ENCODE peak calls at places on chromosomes 4 and X, in seven cellular contexts. O is putamen, E is neural progenitor cell, I is fibroblast of pulmonary artery, B is neural crest cell, G is HS-5, A is GM10248. K is an unnamed sample.

GRCh38 chrX:132468454-132468853 is 20.4 kb downstream of the MBNL3 start:
- DNase-seq in O (no peak), E (no peak), I (no peak), B (no peak), G (no peak), A (no peak), K (no peak)

GRCh38 chr4:1403177-1403583 is 3.1 kb downstream of the NKX1-1 start:
- DNase-seq in O (no peak), E (no peak), I (no peak), B (no peak), G (no peak), A (no peak), K (no peak)

GRCh38 chr4:169351860-169352259 is 81.1 kb upstream of the SH3RF1 start:
- DNase-seq in O (peak; percentile 70), E (peak; percentile 50), I (peak; percentile 80), B (no peak), G (no peak), A (no peak), K (peak; percentile 17)

GRCh38 chrX:130975947-130976346 is 72.9 kb upstream of the ENOX2 start:
- DNase-seq in O (no peak), E (peak; percentile 53), I (peak; percentile 52), B (peak; percentile 64), G (peak; percentile 38), A (peak; percentile 8), K (peak; percentile 50)

GRCh38 chrX:155819966-155820491 is 61.1 kb upstream of the VAMP7 start:
- DNase-seq in O (peak; percentile 43), E (peak; percentile 68), I (peak; percentile 89), B (peak; percentile 40), G (peak; percentile 43), A (peak; percentile 33), K (peak; percentile 64)

GRCh38 chr4:7964890-7965662 is 25.4 kb upstream of the AFAP1 start:
- DNase-seq in O (peak; percentile 33), E (no peak), I (peak; percentile 87), B (no peak), G (no peak), A (no peak), K (no peak)

GRCh38 chr4:122692641-122693520 is 39.6 kb upstream of the BBS12 start:
- DNase-seq in O (no peak), E (no peak), I (no peak), B (no peak), G (no peak), A (no peak), K (no peak)

GRCh38 chrX:13691845-13692334 is 3.0 kb downstream of the RAB9A start:
- DNase-seq in O (no peak), E (no peak), I (no peak), B (no peak), G (no peak), A (no peak), K (no peak)

GRCh38 chr4:109033993-109034392 is 268.5 kb downstream of the COL25A1 start:
- DNase-seq in O (no peak), E (no peak), I (no peak), B (no peak), G (no peak), A (no peak), K (no peak)

GRCh38 chr4:3227878-3228675 is 20.9 kb upstream of the MSANTD1 start:
- DNase-seq in O (no peak), E (no peak), I (no peak), B (no peak), G (no peak), A (no peak), K (no peak)

GRCh38 chr4:40246938-40247337 is 50.1 kb downstream of the RHOH start:
- DNase-seq in O (no peak), E (no peak), I (no peak), B (no peak), G (no peak), A (no peak), K (no peak)

GRCh38 chr4:150004481-150004880 is 73.8 kb upstream of the DCLK2 start:
- DNase-seq in O (no peak), E (no peak), I (peak; percentile 50), B (no peak), G (no peak), A (no peak), K (no peak)

GRCh38 chrX:120308558-120308957 is 2.7 kb downstream of the TMEM255A start:
- DNase-seq in O (no peak), E (peak; percentile 86), I (no peak), B (no peak), G (no peak), A (no peak), K (no peak)

GRCh38 chr4:139975830-139976272 is 178.1 kb downstream of the MAML3 start:
- DNase-seq in O (no peak), E (no peak), I (peak; percentile 88), B (no peak), G (no peak), A (no peak), K (no peak)

GRCh38 chr4:99894998-99895397 is 771 bp upstream of the LAMTOR3 start:
- DNase-seq in O (no peak), E (no peak), I (no peak), B (no peak), G (no peak), A (no peak), K (no peak)

GRCh38 chr4:21512351-21512750 is 436.2 kb downstream of the KCNIP4 start:
- DNase-seq in O (peak; percentile 34), E (peak; percentile 64), I (peak; percentile 65), B (peak; percentile 3), G (peak; percentile 11), A (no peak), K (peak; percentile 40)

GRCh38 chrX:13996650-13997049 is 33.0 kb downstream of the GEMIN8 start:
- DNase-seq in O (peak; percentile 79), E (no peak), I (no peak), B (no peak), G (no peak), A (no peak), K (no peak)

GRCh38 chr4:53355919-53356521 is 9.8 kb downstream of the SCFD2 start:
- DNase-seq in O (no peak), E (no peak), I (no peak), B (no peak), G (no peak), A (no peak), K (no peak)

GRCh38 chr4:134202136-134202535 is 547 bp upstream of the PABPC4L start:
- DNase-seq in O (no peak), E (no peak), I (no peak), B (no peak), G (no peak), A (no peak), K (no peak)

GRCh38 chrX:38859602-38860001 is 58.3 kb downstream of the MID1IP1 start:
- DNase-seq in O (no peak), E (no peak), I (peak; percentile 22), B (no peak), G (no peak), A (no peak), K (peak; percentile 5)

GRCh38 chr4:85591361-85592098 is 116.6 kb downstream of the ARHGAP24 start:
- DNase-seq in O (no peak), E (no peak), I (no peak), B (no peak), G (no peak), A (no peak), K (no peak)

GRCh38 chr4:147833254-147833653 is 101.4 kb downstream of the ARHGAP10 start:
- DNase-seq in O (no peak), E (no peak), I (no peak), B (no peak), G (no peak), A (no peak), K (no peak)

GRCh38 chr4:41611881-41612871 is 74.2 kb downstream of the LIMCH1 start:
- DNase-seq in O (peak; percentile 95), E (peak; percentile 75), I (peak; percentile 51), B (peak; percentile 37), G (no peak), A (no peak), K (peak; percentile 36)

GRCh38 chr4:4362991-4363697 is 23.8 kb upstream of the NSG1 start:
- DNase-seq in O (no peak), E (no peak), I (no peak), B (no peak), G (no peak), A (no peak), K (no peak)

K was measured in BE2C.